ENCODE peak calls at places on chromosomes 11 and 22, in five cellular contexts. V is GM18507; M is NCI-H446 treated with DMSO at 0.1 percent for 48 hours; S is T follicular helper cell; U is activated CD8-positive, alpha-beta T cell treated with anti-CD3 and anti-CD28 coated beads, Interleukin-2, amount 10 ng/mL, durations not matched to agents 7 days and 5 days. A is an unnamed sample.

GRCh38 chr11:67504950-67505561 is at the start of gene PITPNM1:
- DNase-seq in V (peak), M (no peak), S (peak), U (peak), A (peak)

GRCh38 chr22:23841736-23842404 is 3.1 kb upstream of the DERL3 start:
- DNase-seq in V (no peak), M (no peak), S (no peak), U (no peak), A (no peak)

GRCh38 chr11:117145393-117145761 is 1.3 kb downstream of the PAFAH1B2 start:
- DNase-seq in V (no peak), M (peak), S (no peak), U (peak), A (peak)

GRCh38 chr11:27420217-27420616 is 52.4 kb downstream of the LGR4 start:
- DNase-seq in V (no peak), M (no peak), S (no peak), U (no peak), A (no peak)

GRCh38 chr11:35061516-35062440 is 77.2 kb upstream of the CD44 start:
- DNase-seq in V (no peak), M (no peak), S (no peak), U (no peak), A (no peak)

GRCh38 chr11:130999992-131000770 is 83.9 kb upstream of the SNX19 start:
- DNase-seq in V (no peak), M (no peak), S (no peak), U (no peak), A (peak)

GRCh38 chr22:40324468-40325305 is 21.6 kb upstream of the ADSL start:
- DNase-seq in V (no peak), M (no peak), S (peak), U (peak), A (no peak)

GRCh38 chr22:37244114-37244921 is at the start of gene RAC2:
- DNase-seq in V (no peak), M (no peak), S (peak), U (peak), A (no peak)

GRCh38 chr11:69335010-69335409 is 41.1 kb downstream of the MYEOV start:
- DNase-seq in V (no peak), M (no peak), S (no peak), U (no peak), A (no peak)

GRCh38 chr11:66335531-66336233 is 552 bp downstream of the RIN1 start:
- DNase-seq in V (no peak), M (no peak), S (no peak), U (no peak), A (peak)

GRCh38 chr22:25682071-25682470 is 59.9 kb upstream of the MYO18B start:
- DNase-seq in V (no peak), M (no peak), S (no peak), U (no peak), A (no peak)

GRCh38 chr11:107017433-107018227 is 646 bp downstream of the GUCY1A2 start:
- DNase-seq in V (no peak), M (peak), S (no peak), U (peak), A (peak)

GRCh38 chr11:40186401-40187091 is 1272.9 kb downstream of the LRRC4C start:
- DNase-seq in V (no peak), M (no peak), S (no peak), U (no peak), A (no peak)

GRCh38 chr11:64638017-64638664 is 47.1 kb downstream of the SLC22A12 start:
- DNase-seq in V (peak), M (no peak), S (no peak), U (no peak), A (no peak)

GRCh38 chr11:117909611-117910382 is 19.4 kb downstream of the TMPRSS13 start:
- DNase-seq in V (no peak), M (no peak), S (no peak), U (no peak), A (no peak)

GRCh38 chr11:16775604-16776283 is 37.3 kb downstream of the C11orf58 start:
- DNase-seq in V (no peak), M (no peak), S (no peak), U (no peak), A (no peak)

A was measured in LHCN-M2.